ENCODE peak calls at places on chromosomes 12 and 14, in nine cellular contexts. V is BJ; F is CD4-positive, alpha-beta T cell; T is GM20000; R is ovary; K is stomach; L is AG09309; Y is tibial artery; D is nephron progenitor cell. W is an unnamed sample.

GRCh38 chr14:21068521-21069387 is 1.4 kb upstream of the ARHGEF40 start:
- DNase-seq in V (no peak), F (peak; percentile 38), T (peak; percentile 78), R (peak; percentile 63), K (peak; percentile 63), L (no peak), Y (peak; percentile 77), D (peak; percentile 57), W (no peak)

GRCh38 chr12:109758406-109759075 is 44.9 kb downstream of the FAM222A start:
- DNase-seq in V (no peak), F (no peak), T (no peak), R (peak; percentile 16), K (peak; percentile 8), L (no peak), Y (peak; percentile 40), D (peak; percentile 0), W (no peak)

GRCh38 chr14:101184104-101184455 is 280.6 kb upstream of the RTL1 start:
- DNase-seq in V (no peak), F (no peak), T (no peak), R (no peak), K (peak; percentile 10), L (no peak), Y (no peak), D (no peak), W (no peak)

GRCh38 chr12:104951759-104952509 is 6.2 kb downstream of the SLC41A2 start:
- DNase-seq in V (no peak), F (no peak), T (no peak), R (no peak), K (no peak), L (no peak), Y (no peak), D (no peak), W (no peak)

GRCh38 chr12:54147606-54148005 is 41.2 kb downstream of the SMUG1 start:
- DNase-seq in V (no peak), F (no peak), T (no peak), R (no peak), K (no peak), L (no peak), Y (no peak), D (no peak), W (no peak)

GRCh38 chr12:31322651-31323248 is 3.2 kb downstream of the SINHCAF start:
- DNase-seq in V (no peak), F (no peak), T (no peak), R (peak; percentile 38), K (no peak), L (no peak), Y (no peak), D (no peak), W (no peak)

GRCh38 chr14:89616425-89617141 is 199.6 kb upstream of the FOXN3 start:
- DNase-seq in V (no peak), F (no peak), T (peak; percentile 84), R (no peak), K (no peak), L (no peak), Y (no peak), D (peak; percentile 20), W (no peak)

GRCh38 chr12:78035913-78036658 is 205.4 kb downstream of the NAV3 start:
- DNase-seq in V (no peak), F (no peak), T (no peak), R (no peak), K (no peak), L (no peak), Y (no peak), D (no peak), W (no peak)

GRCh38 chr14:53310412-53310811 is 157.3 kb upstream of the DDHD1 start:
- DNase-seq in V (no peak), F (no peak), T (no peak), R (no peak), K (no peak), L (no peak), Y (no peak), D (no peak), W (no peak)

GRCh38 chr12:3489057-3489456 is 1.9 kb upstream of the PRMT8 start:
- DNase-seq in V (no peak), F (no peak), T (no peak), R (no peak), K (no peak), L (peak; percentile 11), Y (no peak), D (no peak), W (no peak)

GRCh38 chr12:21248679-21249078 is 86.0 kb downstream of the SLCO1A2 start:
- DNase-seq in V (no peak), F (no peak), T (no peak), R (no peak), K (no peak), L (no peak), Y (no peak), D (no peak), W (no peak)

DNA sequence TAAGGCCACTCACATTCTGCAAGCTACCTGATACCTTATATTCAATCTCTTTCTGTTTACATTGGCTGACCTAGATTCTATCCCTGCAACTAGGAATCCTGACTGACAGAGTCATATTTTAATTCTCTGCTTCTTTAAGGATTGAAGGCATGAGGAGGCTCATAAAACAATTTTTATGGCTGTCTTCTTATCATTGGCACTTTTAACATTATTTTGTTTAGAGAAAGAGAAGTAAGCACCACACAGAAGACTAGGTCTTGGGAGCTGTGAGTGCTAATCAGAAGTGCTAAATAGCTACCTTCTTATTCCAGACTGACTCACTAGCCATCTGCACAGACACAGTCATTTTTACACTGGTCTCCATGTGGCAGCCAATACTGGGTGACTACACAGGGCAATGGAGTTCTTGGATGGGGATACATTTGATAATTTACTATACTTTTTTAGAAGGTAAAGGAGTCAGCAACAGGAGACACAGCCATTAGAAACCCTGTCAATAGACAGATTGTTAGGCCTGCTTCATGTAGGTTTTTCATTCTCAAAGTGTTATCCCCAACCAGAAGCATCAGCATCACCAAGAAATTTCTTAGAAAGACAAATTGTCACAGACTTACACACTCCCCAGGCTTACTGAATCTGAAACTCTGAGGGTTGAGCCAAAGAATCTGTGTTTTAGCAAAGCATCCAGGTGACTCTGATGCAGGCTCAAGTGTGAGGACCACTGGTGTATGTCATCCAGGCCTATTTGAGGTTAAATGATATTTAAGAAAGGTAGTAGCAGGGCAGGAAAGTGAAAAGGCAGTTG is 214.1 kb downstream of the DUSP6 start:
- DNase-seq in V (no peak), F (no peak), T (no peak), R (no peak), K (no peak), L (no peak), Y (no peak), D (no peak), W (no peak)
- TF ChIP-seq CTCF in V (no peak), F (no peak), T (no peak), R (no peak), K (no peak), L (no peak), Y (no peak), D (no peak), W (no peak)

GRCh38 chr14:92553456-92553855 is 39.9 kb downstream of the RIN3 start:
- DNase-seq in V (no peak), F (no peak), T (no peak), R (peak; percentile 74), K (no peak), L (peak; percentile 11), Y (no peak), D (no peak), W (peak; percentile 22)
- TF ChIP-seq CTCF in V (peak; percentile 32), F (no peak), T (no peak), R (no peak), K (no peak), L (peak; percentile 36), Y (no peak), D (no peak), W (peak; percentile 20)

GRCh38 chr14:106317593-106317992 is 791.2 kb downstream of the TMEM121 start:
- DNase-seq in V (no peak), F (no peak), T (no peak), R (no peak), K (no peak), L (no peak), Y (no peak), D (no peak), W (no peak)

GRCh38 chr14:106318700-106319099 is 792.3 kb downstream of the TMEM121 start:
- DNase-seq in V (no peak), F (peak; percentile 49), T (peak; percentile 58), R (no peak), K (no peak), L (no peak), Y (no peak), D (no peak), W (no peak)
- TF ChIP-seq CTCF in V (no peak), F (peak; percentile 78), T (peak; percentile 31), R (no peak), K (no peak), L (no peak), Y (no peak), D (no peak), W (no peak)

GRCh38 chr12:127596881-127597280 is 670.1 kb upstream of the TMEM132C start:
- DNase-seq in V (no peak), F (no peak), T (no peak), R (no peak), K (no peak), L (no peak), Y (no peak), D (no peak), W (no peak)

GRCh38 chr12:127595506-127595905 is 671.5 kb upstream of the TMEM132C start:
- DNase-seq in V (no peak), F (no peak), T (no peak), R (no peak), K (no peak), L (no peak), Y (no peak), D (no peak), W (no peak)

GRCh38 chr12:127599441-127599840 is 667.5 kb upstream of the TMEM132C start:
- DNase-seq in V (no peak), F (no peak), T (no peak), R (no peak), K (no peak), L (no peak), Y (no peak), D (no peak), W (no peak)

GRCh38 chr12:127592278-127592677 is 674.7 kb upstream of the TMEM132C start:
- DNase-seq in V (no peak), F (no peak), T (no peak), R (no peak), K (no peak), L (no peak), Y (no peak), D (no peak), W (no peak)

DNA sequence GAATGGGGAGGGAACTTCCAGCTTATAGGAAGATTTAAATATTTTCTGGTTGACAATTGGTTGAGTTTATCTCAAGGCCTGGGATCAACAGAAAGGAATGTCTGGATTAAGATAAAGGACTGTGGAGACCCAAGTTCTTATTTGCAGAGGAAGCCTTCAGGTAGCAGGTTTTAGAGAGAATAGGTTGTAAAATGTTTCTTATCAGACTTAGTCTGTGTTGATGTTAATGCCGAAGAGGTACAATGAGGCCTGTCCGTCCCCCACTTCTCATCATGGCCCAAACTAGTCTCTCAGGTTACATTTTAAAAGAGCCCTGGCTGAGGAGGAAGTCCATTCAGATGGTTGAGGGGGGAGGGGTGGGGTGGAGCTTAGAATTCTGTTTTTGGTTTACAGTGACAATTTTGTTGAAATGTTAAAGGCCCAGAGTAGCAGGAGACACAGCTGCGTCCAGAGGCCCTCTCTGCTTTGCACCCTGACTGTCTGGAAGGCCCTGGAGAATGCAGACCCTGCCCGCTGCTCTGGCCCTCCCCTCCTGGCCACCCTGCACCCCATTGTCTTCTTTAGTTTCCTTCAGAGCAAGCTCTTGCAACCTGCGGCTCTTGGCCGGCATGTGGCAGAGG is 672.5 kb upstream of the TMEM132C start:
- DNase-seq in V (no peak), F (no peak), T (no peak), R (no peak), K (no peak), L (no peak), Y (no peak), D (no peak), W (no peak)
- TF ChIP-seq CTCF in V (no peak), F (no peak), T (no peak), R (no peak), K (no peak), L (no peak), Y (no peak), D (no peak), W (no peak)

W was measured in AG09319.